ENCODE peak calls at places on chromosomes 4 and X, in seven cellular contexts. C, F, R, J, S, L and B are unnamed samples.

GRCh38 chr4:101682946-101683345 is 107.6 kb upstream of the BANK1 start:
- DNase-seq in C (no peak), F (no peak), R (no peak), J (no peak), S (no peak), L (no peak), B (no peak)

GRCh38 chr4:8331567-8331955 is 62.0 kb downstream of the HTRA3 start:
- DNase-seq in C (no peak), F (peak; percentile 10), R (peak; percentile 28), J (no peak), S (no peak), L (no peak), B (no peak)

GRCh38 chr4:152937280-152937534 is 1.1 kb downstream of the FHDC1 start:
- DNase-seq in C (no peak), F (no peak), R (no peak), J (no peak), S (peak; percentile 1), L (no peak), B (no peak)

GRCh38 chr4:76538296-76538695 is 103.3 kb downstream of the SHROOM3 start:
- DNase-seq in C (no peak), F (no peak), R (no peak), J (no peak), S (no peak), L (no peak), B (no peak)

GRCh38 chrX:69616520-69617203 is 749 bp downstream of the EDA start:
- DNase-seq in C (no peak), F (peak; percentile 29), R (peak; percentile 63), J (no peak), S (peak; percentile 0), L (peak; percentile 0), B (no peak)

GRCh38 chr4:212438-213174 is 88.3 kb downstream of the ZNF718 start:
- DNase-seq in C (peak; percentile 49), F (peak; percentile 75), R (peak; percentile 73), J (peak; percentile 91), S (no peak), L (peak; percentile 92), B (peak; percentile 31)

GRCh38 chrX:12972867-12973560 is 1.9 kb upstream of the TMSB4X start:
- DNase-seq in C (no peak), F (no peak), R (no peak), J (no peak), S (no peak), L (no peak), B (no peak)

GRCh38 chr4:108762559-108763225 is at the start of gene ETNPPL:
- DNase-seq in C (no peak), F (no peak), R (peak; percentile 65), J (no peak), S (peak; percentile 32), L (no peak), B (no peak)

GRCh38 chrX:112043997-112044396 is 38.6 kb downstream of the TRPC5 start:
- DNase-seq in C (no peak), F (no peak), R (no peak), J (no peak), S (peak; percentile 0), L (peak; percentile 22), B (peak; percentile 2)

GRCh38 chr4:16050669-16051068 is 33.2 kb downstream of the PROM1 start:
- DNase-seq in C (no peak), F (no peak), R (no peak), J (no peak), S (no peak), L (no peak), B (no peak)

GRCh38 chr4:14143892-14144291 is 516.4 kb upstream of the BOD1L1 start:
- DNase-seq in C (no peak), F (no peak), R (no peak), J (no peak), S (no peak), L (peak; percentile 24), B (no peak)

GRCh38 chr4:70703695-70704332 is 15.5 kb downstream of the UTP3 start:
- DNase-seq in C (no peak), F (no peak), R (no peak), J (peak; percentile 54), S (no peak), L (peak; percentile 78), B (peak; percentile 93)

GRCh38 chr4:38278255-38278654 is 318.1 kb downstream of the PTTG2 start:
- DNase-seq in C (no peak), F (no peak), R (no peak), J (no peak), S (no peak), L (no peak), B (no peak)

GRCh38 chr4:174870311-174870710 is 41.3 kb upstream of the GLRA3 start:
- DNase-seq in C (no peak), F (no peak), R (no peak), J (no peak), S (peak; percentile 5), L (no peak), B (no peak)

GRCh38 chr4:147741190-147741788 is 9.4 kb downstream of the ARHGAP10 start:
- DNase-seq in C (no peak), F (no peak), R (no peak), J (peak; percentile 60), S (no peak), L (peak; percentile 43), B (no peak)

GRCh38 chrX:118528089-118528753 is 32.6 kb downstream of the DOCK11 start:
- DNase-seq in C (no peak), F (no peak), R (peak; percentile 56), J (no peak), S (no peak), L (no peak), B (no peak)

GRCh38 chrX:12548746-12549145 is 242.5 kb upstream of the PRPS2 start:
- DNase-seq in C (no peak), F (no peak), R (no peak), J (peak; percentile 18), S (peak; percentile 37), L (peak; percentile 48), B (no peak)

GRCh38 chr4:108107729-108108382 is 60.9 kb downstream of the LEF1 start:
- DNase-seq in C (no peak), F (no peak), R (no peak), J (no peak), S (no peak), L (no peak), B (no peak)

GRCh38 chr4:107760281-107760947 is 40.4 kb upstream of the PAPSS1 start:
- DNase-seq in C (no peak), F (no peak), R (no peak), J (no peak), S (peak; percentile 51), L (peak; percentile 36), B (no peak)

GRCh38 chr4:8158710-8159521 is at the start of gene ABLIM2:
- DNase-seq in C (peak; percentile 81), F (peak; percentile 99), R (peak; percentile 99), J (peak; percentile 97), S (peak; percentile 98), L (peak; percentile 98), B (peak; percentile 53)

GRCh38 chrX:121110536-121110935 is 63.1 kb downstream of the GLUD2 start:
- DNase-seq in C (no peak), F (no peak), R (no peak), J (no peak), S (no peak), L (no peak), B (no peak)

GRCh38 chr4:29549308-29549707 is 1170.9 kb upstream of the PCDH7 start:
- DNase-seq in C (peak; percentile 5), F (no peak), R (no peak), J (no peak), S (no peak), L (no peak), B (no peak)

GRCh38 chr4:121697626-121698025 is 846 bp upstream of the ANXA5 start:
- DNase-seq in C (no peak), F (no peak), R (no peak), J (no peak), S (no peak), L (no peak), B (no peak)

GRCh38 chr4:121701263-121701662 is 4.5 kb upstream of the ANXA5 start:
- DNase-seq in C (no peak), F (no peak), R (no peak), J (no peak), S (no peak), L (no peak), B (no peak)

GRCh38 chr4:121696641-121697461 is at the start of gene ANXA5:
- DNase-seq in C (no peak), F (peak; percentile 90), R (peak; percentile 96), J (peak; percentile 89), S (peak; percentile 90), L (peak; percentile 90), B (no peak)

GRCh38 chr4:121696140-121696640 is 590 bp downstream of the ANXA5 start:
- DNase-seq in C (no peak), F (peak; percentile 82), R (peak; percentile 90), J (peak; percentile 71), S (peak; percentile 46), L (peak; percentile 69), B (no peak)

GRCh38 chr4:121698119-121698732 is 1.4 kb upstream of the ANXA5 start:
- DNase-seq in C (no peak), F (peak; percentile 56), R (no peak), J (no peak), S (no peak), L (no peak), B (no peak)
- H3K4me3 ChIP-seq in C (no peak overlapping the region), F (no peak overlapping the region), R (peak overlapping the region; percentile 80), J (no peak overlapping the region), S (no peak overlapping the region), L (no peak overlapping the region), B (peak overlapping the region; percentile 76)

GRCh38 chrX:77412631-77413030 is 34.6 kb upstream of the FGF16 start:
- DNase-seq in C (no peak), F (no peak), R (no peak), J (no peak), S (no peak), L (no peak), B (no peak)

GRCh38 chrX:77415882-77416281 is 31.3 kb upstream of the FGF16 start:
- DNase-seq in C (no peak), F (no peak), R (no peak), J (no peak), S (no peak), L (no peak), B (no peak)

GRCh38 chrX:77415161-77415560 is 32.0 kb upstream of the FGF16 start:
- DNase-seq in C (no peak), F (no peak), R (no peak), J (no peak), S (no peak), L (no peak), B (no peak)
- TF ChIP-seq CTCF in C (peak; percentile 17), F (peak; percentile 10), R (no peak), J (peak; percentile 25), S (peak; percentile 21), L (no peak), B (peak; percentile 5)

GRCh38 chr4:138499627-138500026 is 257.5 kb upstream of the SLC7A11 start:
- DNase-seq in C (no peak), F (no peak), R (no peak), J (no peak), S (peak; percentile 5), L (no peak), B (no peak)
- H3K4me3 ChIP-seq in C (no peak overlapping the region), F (no peak overlapping the region), R (no peak overlapping the region), J (no peak overlapping the region), S (no peak overlapping the region), L (no peak overlapping the region), B (no peak overlapping the region)

DNA sequence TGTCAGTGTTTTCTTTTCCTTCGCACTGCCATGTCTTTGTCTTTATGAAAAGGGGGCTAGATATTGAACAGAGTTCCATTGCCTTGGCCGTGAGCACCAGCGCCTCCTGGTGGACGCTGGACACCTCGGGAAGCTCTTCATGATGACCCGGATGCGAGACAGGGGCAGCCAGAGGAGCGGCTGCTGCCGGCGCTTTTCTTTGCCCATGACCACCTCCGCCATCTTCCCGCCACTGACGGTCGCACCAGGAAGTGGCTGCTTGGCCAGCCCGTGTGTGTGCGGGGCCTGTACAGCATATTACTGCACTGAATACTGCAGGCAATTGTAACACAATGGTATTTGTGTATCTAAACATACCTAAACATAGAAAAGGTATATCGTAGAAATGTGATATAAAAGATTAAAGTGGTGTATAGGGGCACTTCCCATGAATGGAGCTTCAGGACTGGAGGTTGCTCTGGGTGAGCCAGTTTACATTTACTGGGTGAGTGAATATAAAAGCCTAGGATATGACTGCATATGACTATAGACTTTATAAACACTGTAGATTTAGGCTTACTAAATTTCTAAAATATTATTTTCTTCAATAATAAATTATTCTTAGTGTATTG is 15.8 kb upstream of the GRIA2 start:
- DNase-seq in C (no peak), F (no peak), R (peak; percentile 76), J (no peak), S (peak; percentile 23), L (peak; percentile 14), B (no peak)
- TF ChIP-seq CTCF in C (peak; percentile 58), F (peak; percentile 10), R (peak; percentile 56), J (peak; percentile 43), S (peak; percentile 25), L (no peak), B (peak; percentile 65)